ENCODE peak calls at places on chromosome 17, in ten cellular contexts. One of them, this sample, is unnamed.

GRCh38 chr17:62931101-62931500 is 34.9 kb upstream of the TANC2 start:
- DNase-seq in activated T-cell treated with anti-CD3 and anti-CD28 coated beads, Interleukin-2, amount 50 U/mL, for 24 hours: no peak
- DNase-seq in non-pigmented ciliary epithelial cell: no peak
- DNase-seq in AG08395: peak; percentile 4
- DNase-seq in testis: no peak
- DNase-seq in fibroblast of lung: no peak
- DNase-seq in cardiac muscle cell: no peak
- DNase-seq in breast epithelium: no peak
- DNase-seq in effector memory CD4-positive, alpha-beta T cell: no peak
- DNase-seq in foreskin fibroblast: peak; percentile 16
- DNase-seq in this sample: no peak

GRCh38 chr17:21537302-21537701 is 155.0 kb upstream of the KCNJ18 start:
- DNase-seq in activated T-cell treated with anti-CD3 and anti-CD28 coated beads, Interleukin-2, amount 50 U/mL, for 24 hours: no peak
- DNase-seq in non-pigmented ciliary epithelial cell: no peak
- DNase-seq in AG08395: no peak
- DNase-seq in testis: no peak
- DNase-seq in fibroblast of lung: no peak
- DNase-seq in cardiac muscle cell: no peak
- DNase-seq in breast epithelium: no peak
- DNase-seq in effector memory CD4-positive, alpha-beta T cell: no peak
- DNase-seq in foreskin fibroblast: no peak
- DNase-seq in this sample: no peak

GRCh38 chr17:73822371-73822770 is 178.1 kb upstream of the SDK2 start:
- DNase-seq in activated T-cell treated with anti-CD3 and anti-CD28 coated beads, Interleukin-2, amount 50 U/mL, for 24 hours: no peak
- DNase-seq in non-pigmented ciliary epithelial cell: no peak
- DNase-seq in AG08395: no peak
- DNase-seq in testis: no peak
- DNase-seq in fibroblast of lung: no peak
- DNase-seq in cardiac muscle cell: no peak
- DNase-seq in breast epithelium: no peak
- DNase-seq in effector memory CD4-positive, alpha-beta T cell: no peak
- DNase-seq in foreskin fibroblast: no peak
- DNase-seq in this sample: no peak

GRCh38 chr17:77188084-77189066 is 47.6 kb downstream of the SEC14L1 start:
- DNase-seq in activated T-cell treated with anti-CD3 and anti-CD28 coated beads, Interleukin-2, amount 50 U/mL, for 24 hours: no peak
- DNase-seq in non-pigmented ciliary epithelial cell: no peak
- DNase-seq in AG08395: no peak
- DNase-seq in testis: no peak
- DNase-seq in fibroblast of lung: peak; percentile 29
- DNase-seq in cardiac muscle cell: no peak
- DNase-seq in breast epithelium: no peak
- DNase-seq in effector memory CD4-positive, alpha-beta T cell: no peak
- DNase-seq in foreskin fibroblast: no peak
- DNase-seq in this sample: no peak

GRCh38 chr17:7043544-7044268 is at the start of gene SLC16A11:
- DNase-seq in activated T-cell treated with anti-CD3 and anti-CD28 coated beads, Interleukin-2, amount 50 U/mL, for 24 hours: peak; percentile 70
- DNase-seq in non-pigmented ciliary epithelial cell: no peak
- DNase-seq in AG08395: peak; percentile 47
- DNase-seq in testis: peak; percentile 54
- DNase-seq in fibroblast of lung: no peak
- DNase-seq in cardiac muscle cell: no peak
- DNase-seq in breast epithelium: no peak
- DNase-seq in effector memory CD4-positive, alpha-beta T cell: no peak
- DNase-seq in foreskin fibroblast: no peak
- DNase-seq in this sample: peak; percentile 87

GRCh38 chr17:47203984-47204721 is 5.0 kb upstream of the MYL4 start:
- DNase-seq in activated T-cell treated with anti-CD3 and anti-CD28 coated beads, Interleukin-2, amount 50 U/mL, for 24 hours: peak; percentile 53
- DNase-seq in non-pigmented ciliary epithelial cell: no peak
- DNase-seq in AG08395: peak; percentile 36
- DNase-seq in testis: no peak
- DNase-seq in fibroblast of lung: no peak
- DNase-seq in cardiac muscle cell: no peak
- DNase-seq in breast epithelium: no peak
- DNase-seq in effector memory CD4-positive, alpha-beta T cell: no peak
- DNase-seq in foreskin fibroblast: peak; percentile 51
- DNase-seq in this sample: no peak

GRCh38 chr17:39361064-39361463 is 40.4 kb downstream of the FBXL20 start:
- DNase-seq in activated T-cell treated with anti-CD3 and anti-CD28 coated beads, Interleukin-2, amount 50 U/mL, for 24 hours: no peak
- DNase-seq in non-pigmented ciliary epithelial cell: no peak
- DNase-seq in AG08395: no peak
- DNase-seq in testis: no peak
- DNase-seq in fibroblast of lung: no peak
- DNase-seq in cardiac muscle cell: no peak
- DNase-seq in breast epithelium: no peak
- DNase-seq in effector memory CD4-positive, alpha-beta T cell: no peak
- DNase-seq in foreskin fibroblast: no peak
- DNase-seq in this sample: no peak

GRCh38 chr17:63701477-63702222 is 1.7 kb upstream of the LIMD2 start:
- DNase-seq in activated T-cell treated with anti-CD3 and anti-CD28 coated beads, Interleukin-2, amount 50 U/mL, for 24 hours: peak; percentile 76
- DNase-seq in non-pigmented ciliary epithelial cell: no peak
- DNase-seq in AG08395: no peak
- DNase-seq in testis: peak; percentile 18
- DNase-seq in fibroblast of lung: no peak
- DNase-seq in cardiac muscle cell: no peak
- DNase-seq in breast epithelium: no peak
- DNase-seq in effector memory CD4-positive, alpha-beta T cell: peak; percentile 66
- DNase-seq in foreskin fibroblast: no peak
- DNase-seq in this sample: peak; percentile 79

GRCh38 chr17:57633236-57633635 is 111.9 kb downstream of the CCDC182 start:
- DNase-seq in activated T-cell treated with anti-CD3 and anti-CD28 coated beads, Interleukin-2, amount 50 U/mL, for 24 hours: no peak
- DNase-seq in non-pigmented ciliary epithelial cell: no peak
- DNase-seq in AG08395: no peak
- DNase-seq in testis: no peak
- DNase-seq in fibroblast of lung: no peak
- DNase-seq in cardiac muscle cell: no peak
- DNase-seq in breast epithelium: no peak
- DNase-seq in effector memory CD4-positive, alpha-beta T cell: no peak
- DNase-seq in foreskin fibroblast: no peak
- DNase-seq in this sample: no peak

GRCh38 chr17:22692066-22692800 is 999.9 kb downstream of the KCNJ18 start:
- DNase-seq in activated T-cell treated with anti-CD3 and anti-CD28 coated beads, Interleukin-2, amount 50 U/mL, for 24 hours: no peak
- DNase-seq in non-pigmented ciliary epithelial cell: no peak
- DNase-seq in AG08395: no peak
- DNase-seq in testis: no peak
- DNase-seq in fibroblast of lung: no peak
- DNase-seq in cardiac muscle cell: no peak
- DNase-seq in breast epithelium: no peak
- DNase-seq in effector memory CD4-positive, alpha-beta T cell: no peak
- DNase-seq in foreskin fibroblast: no peak
- DNase-seq in this sample: no peak

GRCh38 chr17:46135126-46135812 is 58.0 kb downstream of the KANSL1 start:
- DNase-seq in activated T-cell treated with anti-CD3 and anti-CD28 coated beads, Interleukin-2, amount 50 U/mL, for 24 hours: no peak
- DNase-seq in non-pigmented ciliary epithelial cell: no peak
- DNase-seq in AG08395: no peak
- DNase-seq in testis: no peak
- DNase-seq in fibroblast of lung: no peak
- DNase-seq in cardiac muscle cell: no peak
- DNase-seq in breast epithelium: no peak
- DNase-seq in effector memory CD4-positive, alpha-beta T cell: no peak
- DNase-seq in foreskin fibroblast: no peak
- DNase-seq in this sample: no peak

GRCh38 chr17:47275245-47275984 is 21.8 kb downstream of the ITGB3 start:
- DNase-seq in activated T-cell treated with anti-CD3 and anti-CD28 coated beads, Interleukin-2, amount 50 U/mL, for 24 hours: no peak
- DNase-seq in non-pigmented ciliary epithelial cell: peak; percentile 45
- DNase-seq in AG08395: peak; percentile 78
- DNase-seq in testis: peak; percentile 88
- DNase-seq in fibroblast of lung: peak; percentile 93
- DNase-seq in cardiac muscle cell: peak; percentile 93
- DNase-seq in breast epithelium: peak; percentile 68
- DNase-seq in effector memory CD4-positive, alpha-beta T cell: no peak
- DNase-seq in foreskin fibroblast: peak; percentile 93
- DNase-seq in this sample: no peak

GRCh38 chr17:43020789-43021738 is 1.1 kb downstream of the VAT1 start:
- DNase-seq in activated T-cell treated with anti-CD3 and anti-CD28 coated beads, Interleukin-2, amount 50 U/mL, for 24 hours: no peak
- DNase-seq in non-pigmented ciliary epithelial cell: no peak
- DNase-seq in AG08395: peak; percentile 91
- DNase-seq in testis: peak; percentile 90
- DNase-seq in fibroblast of lung: peak; percentile 58
- DNase-seq in cardiac muscle cell: peak; percentile 52
- DNase-seq in breast epithelium: peak; percentile 78
- DNase-seq in effector memory CD4-positive, alpha-beta T cell: no peak
- DNase-seq in foreskin fibroblast: peak; percentile 74
- DNase-seq in this sample: peak; percentile 87

GRCh38 chr17:17990282-17990681 is 17.6 kb downstream of the DRC3 start:
- DNase-seq in activated T-cell treated with anti-CD3 and anti-CD28 coated beads, Interleukin-2, amount 50 U/mL, for 24 hours: no peak
- DNase-seq in non-pigmented ciliary epithelial cell: no peak
- DNase-seq in AG08395: no peak
- DNase-seq in testis: no peak
- DNase-seq in fibroblast of lung: no peak
- DNase-seq in cardiac muscle cell: no peak
- DNase-seq in breast epithelium: no peak
- DNase-seq in effector memory CD4-positive, alpha-beta T cell: no peak
- DNase-seq in foreskin fibroblast: no peak
- DNase-seq in this sample: no peak

GRCh38 chr17:15966183-15966878 is 21.4 kb downstream of the ADORA2B start:
- DNase-seq in activated T-cell treated with anti-CD3 and anti-CD28 coated beads, Interleukin-2, amount 50 U/mL, for 24 hours: no peak
- DNase-seq in non-pigmented ciliary epithelial cell: no peak
- DNase-seq in AG08395: no peak
- DNase-seq in testis: no peak
- DNase-seq in fibroblast of lung: peak; percentile 22
- DNase-seq in cardiac muscle cell: peak; percentile 82
- DNase-seq in breast epithelium: no peak
- DNase-seq in effector memory CD4-positive, alpha-beta T cell: no peak
- DNase-seq in foreskin fibroblast: no peak
- DNase-seq in this sample: no peak

GRCh38 chr17:44108440-44109311 is 14.8 kb downstream of the HDAC5 start:
- DNase-seq in activated T-cell treated with anti-CD3 and anti-CD28 coated beads, Interleukin-2, amount 50 U/mL, for 24 hours: no peak
- DNase-seq in non-pigmented ciliary epithelial cell: peak; percentile 88
- DNase-seq in AG08395: peak; percentile 96
- DNase-seq in testis: peak; percentile 91
- DNase-seq in fibroblast of lung: peak; percentile 96
- DNase-seq in cardiac muscle cell: no peak
- DNase-seq in breast epithelium: peak; percentile 68
- DNase-seq in effector memory CD4-positive, alpha-beta T cell: no peak
- DNase-seq in foreskin fibroblast: peak; percentile 97
- DNase-seq in this sample: no peak

GRCh38 chr17:17682737-17683675 is 1.7 kb downstream of the RAI1 start:
- DNase-seq in activated T-cell treated with anti-CD3 and anti-CD28 coated beads, Interleukin-2, amount 50 U/mL, for 24 hours: peak; percentile 81
- DNase-seq in non-pigmented ciliary epithelial cell: peak; percentile 61
- DNase-seq in AG08395: peak; percentile 56
- DNase-seq in testis: peak; percentile 85
- DNase-seq in fibroblast of lung: peak; percentile 90
- DNase-seq in cardiac muscle cell: peak; percentile 82
- DNase-seq in breast epithelium: no peak
- DNase-seq in effector memory CD4-positive, alpha-beta T cell: peak; percentile 55
- DNase-seq in foreskin fibroblast: peak; percentile 79
- DNase-seq in this sample: peak; percentile 79

GRCh38 chr17:29677139-29677834 is 54.6 kb upstream of the CORO6 start:
- DNase-seq in activated T-cell treated with anti-CD3 and anti-CD28 coated beads, Interleukin-2, amount 50 U/mL, for 24 hours: no peak
- DNase-seq in non-pigmented ciliary epithelial cell: no peak
- DNase-seq in AG08395: no peak
- DNase-seq in testis: peak; percentile 57
- DNase-seq in fibroblast of lung: peak; percentile 86
- DNase-seq in cardiac muscle cell: no peak
- DNase-seq in breast epithelium: no peak
- DNase-seq in effector memory CD4-positive, alpha-beta T cell: no peak
- DNase-seq in foreskin fibroblast: no peak
- DNase-seq in this sample: no peak

GRCh38 chr17:37787055-37787720 is 42.3 kb upstream of the HNF1B start:
- DNase-seq in activated T-cell treated with anti-CD3 and anti-CD28 coated beads, Interleukin-2, amount 50 U/mL, for 24 hours: no peak
- DNase-seq in non-pigmented ciliary epithelial cell: no peak
- DNase-seq in AG08395: peak; percentile 50
- DNase-seq in testis: no peak
- DNase-seq in fibroblast of lung: peak; percentile 10
- DNase-seq in cardiac muscle cell: no peak
- DNase-seq in breast epithelium: no peak
- DNase-seq in effector memory CD4-positive, alpha-beta T cell: no peak
- DNase-seq in foreskin fibroblast: no peak
- DNase-seq in this sample: no peak

GRCh38 chr17:14157822-14158221 is 78.8 kb downstream of the CDRT15 start:
- DNase-seq in activated T-cell treated with anti-CD3 and anti-CD28 coated beads, Interleukin-2, amount 50 U/mL, for 24 hours: no peak
- DNase-seq in non-pigmented ciliary epithelial cell: no peak
- DNase-seq in AG08395: no peak
- DNase-seq in testis: no peak
- DNase-seq in fibroblast of lung: no peak
- DNase-seq in cardiac muscle cell: no peak
- DNase-seq in breast epithelium: no peak
- DNase-seq in effector memory CD4-positive, alpha-beta T cell: no peak
- DNase-seq in foreskin fibroblast: no peak
- DNase-seq in this sample: no peak

GRCh38 chr17:65389956-65390355 is 171.5 kb downstream of the AXIN2 start:
- DNase-seq in activated T-cell treated with anti-CD3 and anti-CD28 coated beads, Interleukin-2, amount 50 U/mL, for 24 hours: no peak
- DNase-seq in non-pigmented ciliary epithelial cell: peak; percentile 65
- DNase-seq in AG08395: peak; percentile 93
- DNase-seq in testis: no peak
- DNase-seq in fibroblast of lung: peak; percentile 33
- DNase-seq in cardiac muscle cell: no peak
- DNase-seq in breast epithelium: no peak
- DNase-seq in effector memory CD4-positive, alpha-beta T cell: no peak
- DNase-seq in foreskin fibroblast: peak; percentile 84
- DNase-seq in this sample: no peak

GRCh38 chr17:35163886-35164285 is 16.3 kb downstream of the UNC45B start:
- DNase-seq in activated T-cell treated with anti-CD3 and anti-CD28 coated beads, Interleukin-2, amount 50 U/mL, for 24 hours: no peak
- DNase-seq in non-pigmented ciliary epithelial cell: no peak
- DNase-seq in AG08395: no peak
- DNase-seq in testis: peak; percentile 25
- DNase-seq in fibroblast of lung: no peak
- DNase-seq in cardiac muscle cell: no peak
- DNase-seq in breast epithelium: no peak
- DNase-seq in effector memory CD4-positive, alpha-beta T cell: no peak
- DNase-seq in foreskin fibroblast: no peak
- DNase-seq in this sample: no peak

GRCh38 chr17:15954222-15954621 is 9.3 kb downstream of the ADORA2B start:
- DNase-seq in activated T-cell treated with anti-CD3 and anti-CD28 coated beads, Interleukin-2, amount 50 U/mL, for 24 hours: no peak
- DNase-seq in non-pigmented ciliary epithelial cell: peak; percentile 41
- DNase-seq in AG08395: peak; percentile 79
- DNase-seq in testis: no peak
- DNase-seq in fibroblast of lung: peak; percentile 86
- DNase-seq in cardiac muscle cell: no peak
- DNase-seq in breast epithelium: no peak
- DNase-seq in effector memory CD4-positive, alpha-beta T cell: no peak
- DNase-seq in foreskin fibroblast: peak; percentile 97
- DNase-seq in this sample: no peak

GRCh38 chr17:64223283-64223682 is 39.8 kb downstream of the TEX2 start:
- DNase-seq in activated T-cell treated with anti-CD3 and anti-CD28 coated beads, Interleukin-2, amount 50 U/mL, for 24 hours: no peak
- DNase-seq in non-pigmented ciliary epithelial cell: no peak
- DNase-seq in AG08395: no peak
- DNase-seq in testis: no peak
- DNase-seq in fibroblast of lung: no peak
- DNase-seq in cardiac muscle cell: no peak
- DNase-seq in breast epithelium: no peak
- DNase-seq in effector memory CD4-positive, alpha-beta T cell: no peak
- DNase-seq in foreskin fibroblast: no peak
- DNase-seq in this sample: no peak

GRCh38 chr17:66971249-66971648 is 6.7 kb downstream of the CACNG4 start:
- DNase-seq in activated T-cell treated with anti-CD3 and anti-CD28 coated beads, Interleukin-2, amount 50 U/mL, for 24 hours: no peak
- DNase-seq in non-pigmented ciliary epithelial cell: no peak
- DNase-seq in AG08395: no peak
- DNase-seq in testis: no peak
- DNase-seq in fibroblast of lung: no peak
- DNase-seq in cardiac muscle cell: no peak
- DNase-seq in breast epithelium: no peak
- DNase-seq in effector memory CD4-positive, alpha-beta T cell: no peak
- DNase-seq in foreskin fibroblast: no peak
- DNase-seq in this sample: no peak

GRCh38 chr17:27475070-27475673 is 18.9 kb downstream of the KSR1 start:
- DNase-seq in activated T-cell treated with anti-CD3 and anti-CD28 coated beads, Interleukin-2, amount 50 U/mL, for 24 hours: peak; percentile 67
- DNase-seq in non-pigmented ciliary epithelial cell: no peak
- DNase-seq in AG08395: no peak
- DNase-seq in testis: no peak
- DNase-seq in fibroblast of lung: no peak
- DNase-seq in cardiac muscle cell: no peak
- DNase-seq in breast epithelium: no peak
- DNase-seq in effector memory CD4-positive, alpha-beta T cell: no peak
- DNase-seq in foreskin fibroblast: no peak
- DNase-seq in this sample: no peak

GRCh38 chr17:81459224-81459623 is 53.4 kb downstream of the ACTG1 start:
- DNase-seq in activated T-cell treated with anti-CD3 and anti-CD28 coated beads, Interleukin-2, amount 50 U/mL, for 24 hours: no peak
- DNase-seq in non-pigmented ciliary epithelial cell: no peak
- DNase-seq in AG08395: no peak
- DNase-seq in testis: no peak
- DNase-seq in fibroblast of lung: no peak
- DNase-seq in cardiac muscle cell: no peak
- DNase-seq in breast epithelium: no peak
- DNase-seq in effector memory CD4-positive, alpha-beta T cell: no peak
- DNase-seq in foreskin fibroblast: no peak
- DNase-seq in this sample: no peak

GRCh38 chr17:41510251-41511065 is 5.0 kb upstream of the KRT13 start:
- DNase-seq in activated T-cell treated with anti-CD3 and anti-CD28 coated beads, Interleukin-2, amount 50 U/mL, for 24 hours: no peak
- DNase-seq in non-pigmented ciliary epithelial cell: no peak
- DNase-seq in AG08395: no peak
- DNase-seq in testis: no peak
- DNase-seq in fibroblast of lung: no peak
- DNase-seq in cardiac muscle cell: no peak
- DNase-seq in breast epithelium: no peak
- DNase-seq in effector memory CD4-positive, alpha-beta T cell: no peak
- DNase-seq in foreskin fibroblast: no peak
- DNase-seq in this sample: no peak

This sample was measured in B cell.